ENCODE peak calls at places on chromosomes 16 and 17, in four cellular contexts. One of them, this sample, is unnamed.

GRCh38 chr17:44467108-44467507 is 36.1 kb downstream of the GPATCH8 start:
- DNase-seq in GM13976: no peak
- DNase-seq in astrocyte: no peak
- DNase-seq in lower leg skin: no peak
- DNase-seq in this sample: no peak

GRCh38 chr17:9002610-9003354 is 18.5 kb upstream of the NTN1 start:
- DNase-seq in lower leg skin: no peak
- DNase-seq in astrocyte: peak; percentile 3
- DNase-seq in GM13976: peak; percentile 83
- DNase-seq in this sample: peak; percentile 86

GRCh38 chr16:1435921-1436697 is 5.2 kb downstream of the PERCC1 start:
- DNase-seq in lower leg skin: no peak
- DNase-seq in astrocyte: no peak
- DNase-seq in GM13976: no peak
- DNase-seq in this sample: no peak

GRCh38 chr16:10921536-10922327 is 20.5 kb downstream of the DEXI start:
- DNase-seq in astrocyte: no peak
- DNase-seq in lower leg skin: no peak
- DNase-seq in GM13976: no peak
- DNase-seq in this sample: no peak

GRCh38 chr17:26818736-26819135 is 475.2 kb upstream of the WSB1 start:
- DNase-seq in lower leg skin: no peak
- DNase-seq in GM13976: no peak
- DNase-seq in astrocyte: peak; percentile 23
- DNase-seq in this sample: no peak

GRCh38 chr17:50926523-50926922 is 60.4 kb upstream of the TOB1 start:
- DNase-seq in astrocyte: no peak
- DNase-seq in lower leg skin: no peak
- DNase-seq in GM13976: no peak
- DNase-seq in this sample: no peak

GRCh38 chr16:75099738-75100615 is 16.6 kb downstream of the LDHD start:
- DNase-seq in lower leg skin: no peak
- DNase-seq in astrocyte: no peak
- DNase-seq in GM13976: peak; percentile 56
- DNase-seq in this sample: no peak

GRCh38 chr17:7881655-7882054 is 6.9 kb upstream of the CHD3 start:
- DNase-seq in astrocyte: no peak
- DNase-seq in GM13976: no peak
- DNase-seq in lower leg skin: no peak
- DNase-seq in this sample: no peak

GRCh38 chr16:85173077-85173980 is 61.1 kb upstream of the CIBAR2 start:
- DNase-seq in lower leg skin: no peak
- DNase-seq in GM13976: no peak
- DNase-seq in astrocyte: peak; percentile 93
- DNase-seq in this sample: no peak

DNA sequence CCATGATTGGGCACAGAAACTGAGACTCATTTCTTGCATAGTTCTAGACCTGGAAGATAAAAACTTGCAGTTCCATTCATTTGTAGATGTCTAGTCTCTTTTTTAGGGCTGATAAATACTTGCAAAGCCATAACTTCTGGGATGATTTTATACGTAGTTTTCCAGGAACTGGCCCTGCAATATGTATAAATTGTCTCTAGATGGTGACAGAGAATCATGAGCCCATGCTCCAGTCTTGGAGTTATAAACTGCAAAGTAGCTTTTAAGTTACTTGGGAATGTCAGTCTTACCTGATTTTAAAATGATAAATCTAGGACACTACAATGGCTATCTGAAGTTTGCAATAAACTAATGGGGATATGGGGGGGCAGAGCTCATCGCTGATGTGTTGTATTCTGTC is 3.0 kb upstream of the ADAMTS18 start:
- DNase-seq in astrocyte: peak; percentile 3
- DNase-seq in GM13976: no peak
- DNase-seq in lower leg skin: no peak
- DNase-seq in this sample: no peak
- TF ChIP-seq CTCF in astrocyte: peak; percentile 29
- TF ChIP-seq CTCF in GM13976: no peak
- TF ChIP-seq CTCF in lower leg skin: no peak
- TF ChIP-seq CTCF in this sample: no peak

GRCh38 chr17:75059369-75060345 is 12.6 kb downstream of the KCTD2 start:
- DNase-seq in GM13976: peak; percentile 47
- DNase-seq in lower leg skin: no peak
- DNase-seq in astrocyte: no peak
- DNase-seq in this sample: no peak
- TF ChIP-seq CTCF in GM13976: peak; percentile 40
- TF ChIP-seq CTCF in lower leg skin: no peak
- TF ChIP-seq CTCF in astrocyte: peak; percentile 41
- TF ChIP-seq CTCF in this sample: peak; percentile 43

GRCh38 chr17:81961087-81961514 is at the start of gene NOTUM:
- DNase-seq in astrocyte: no peak
- DNase-seq in lower leg skin: no peak
- DNase-seq in GM13976: no peak
- DNase-seq in this sample: no peak
- TF ChIP-seq CTCF in astrocyte: no peak
- TF ChIP-seq CTCF in lower leg skin: no peak
- TF ChIP-seq CTCF in GM13976: no peak
- TF ChIP-seq CTCF in this sample: peak; percentile 30

GRCh38 chr16:88809068-88809675 is 2.6 kb downstream of the APRT start:
- DNase-seq in GM13976: no peak
- DNase-seq in astrocyte: no peak
- DNase-seq in lower leg skin: no peak
- DNase-seq in this sample: no peak
- TF ChIP-seq CTCF in GM13976: no peak
- TF ChIP-seq CTCF in astrocyte: no peak
- TF ChIP-seq CTCF in lower leg skin: no peak
- TF ChIP-seq CTCF in this sample: no peak

DNA sequence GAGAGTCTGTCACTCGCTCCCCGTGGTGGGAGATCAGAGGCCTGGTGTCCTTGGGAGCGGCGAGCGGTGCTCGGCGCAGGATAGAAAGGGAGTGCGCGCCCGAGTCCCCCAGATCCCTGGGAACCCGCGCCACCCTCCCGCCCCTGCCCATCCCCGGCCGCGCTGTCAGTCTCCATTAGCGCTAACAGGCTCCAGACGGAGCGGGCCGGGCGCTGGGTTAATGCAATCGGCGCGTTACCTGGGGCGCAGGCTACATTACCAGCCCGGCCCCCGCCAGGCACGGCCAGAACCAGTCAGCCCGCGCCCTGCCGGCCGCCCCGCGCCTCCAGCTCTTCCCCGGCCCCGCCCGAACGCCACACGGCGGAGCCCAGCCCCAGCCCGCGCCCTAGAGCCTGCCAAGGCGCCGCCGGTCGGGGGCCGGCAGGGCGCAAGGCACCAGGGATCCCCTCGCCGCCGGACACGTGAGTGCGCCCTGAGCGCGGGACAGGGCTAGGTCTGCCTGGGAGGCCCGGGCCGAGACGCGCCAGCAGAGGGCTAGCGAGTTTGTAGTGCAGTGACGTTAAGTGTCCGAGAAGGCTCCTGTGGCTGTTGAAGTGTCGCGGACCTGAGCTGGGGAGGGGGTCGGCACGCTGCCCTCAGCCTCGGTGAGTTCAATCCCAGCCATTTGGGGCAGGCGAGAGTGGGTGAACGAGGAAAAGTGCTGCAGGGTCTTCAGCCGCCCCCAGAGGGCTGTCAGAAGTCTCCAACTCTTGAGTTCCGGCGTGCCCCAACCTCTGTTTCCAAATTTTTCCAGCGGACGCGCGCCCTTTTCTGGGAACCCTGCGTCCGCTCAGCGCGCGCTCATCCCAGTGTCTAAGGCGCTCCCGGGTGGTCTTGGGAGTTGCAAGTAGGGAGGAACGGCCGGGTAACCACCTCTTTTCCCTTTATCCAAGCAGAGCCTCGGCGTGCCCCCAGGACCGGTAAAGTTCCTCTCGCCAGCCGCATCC is at the start of gene SLC6A2:
- DNase-seq in lower leg skin: no peak
- DNase-seq in GM13976: no peak
- DNase-seq in astrocyte: no peak
- DNase-seq in this sample: peak; percentile 20
- TF ChIP-seq CTCF in lower leg skin: no peak
- TF ChIP-seq CTCF in GM13976: no peak
- TF ChIP-seq CTCF in astrocyte: no peak
- TF ChIP-seq CTCF in this sample: no peak

This sample was measured in GM13977.